ENCODE peak calls at places on chromosomes 13 and 19, in four cellular contexts. Q is SHP77; H is stimulated activated CD4-positive, alpha-beta T cell treated with anti-CD3 and anti-CD28 coated beads, Interleukin-15, amount 100 ng/mL, for 1 hour; E is CD8-positive, alpha-beta memory T cell. X is an unnamed sample.

GRCh38 chr19:51525731-51526130 is 5.7 kb downstream of the SIGLEC6 start:
- DNase-seq in H (no peak), Q (no peak), E (no peak), X (no peak)

GRCh38 chr13:106561551-106562170 is 6.3 kb downstream of the ARGLU1 start:
- DNase-seq in E (no peak), H (peak), Q (no peak), X (peak)

GRCh38 chr19:2042485-2043268 is 8.4 kb downstream of the MKNK2 start:
- DNase-seq in H (no peak), E (no peak), Q (no peak), X (peak)

GRCh38 chr13:43003729-43004128 is 11.7 kb upstream of the EPSTI1 start:
- DNase-seq in H (no peak), Q (no peak), E (no peak), X (no peak)

GRCh38 chr19:44846455-44847143 is 502 bp downstream of the NECTIN2 start:
- DNase-seq in H (no peak), E (no peak), Q (no peak), X (no peak)

GRCh38 chr19:31648347-31648746 is 299.1 kb upstream of the TSHZ3 start:
- DNase-seq in Q (no peak), H (no peak), E (no peak), X (no peak)

GRCh38 chr19:917323-918151 is at the start of gene KISS1R:
- DNase-seq in Q (peak), H (no peak), E (no peak), X (peak)

GRCh38 chr13:21657538-21657937 is 13.3 kb upstream of the FGF9 start:
- DNase-seq in Q (no peak), E (no peak), H (no peak), X (no peak)

GRCh38 chr13:48859168-48860105 is 116.3 kb upstream of the FNDC3A start:
- DNase-seq in E (no peak), Q (no peak), H (no peak), X (no peak)

GRCh38 chr13:97067342-97067895 is 73.1 kb upstream of the OXGR1 start:
- DNase-seq in E (no peak), Q (peak), H (no peak), X (no peak)

GRCh38 chr19:39430675-39431593 is 4.8 kb downstream of the RPS16 start:
- DNase-seq in E (peak), Q (peak), H (no peak), X (peak)

GRCh38 chr13:27172495-27172842 is 858 bp upstream of the USP12 start:
- DNase-seq in Q (no peak), H (no peak), E (no peak), X (peak)

GRCh38 chr13:99416411-99417121 is 84.7 kb upstream of the TM9SF2 start:
- DNase-seq in H (no peak), Q (no peak), E (no peak), X (peak)

GRCh38 chr13:89550842-89551422 is 1796.6 kb upstream of the MIR17HG start:
- DNase-seq in Q (no peak), E (no peak), H (no peak), X (no peak)

GRCh38 chr13:64248371-64249065 is 2832.9 kb upstream of the PCDH20 start:
- DNase-seq in E (no peak), Q (no peak), H (no peak), X (no peak)

GRCh38 chr19:17527326-17527725 is 15.9 kb downstream of the PGLS start:
- DNase-seq in Q (no peak), E (no peak), H (no peak), X (no peak)

GRCh38 chr19:47613165-47614146 is 4.5 kb downstream of the BICRA start:
- DNase-seq in Q (no peak), H (no peak), E (no peak), X (no peak)

GRCh38 chr19:35425682-35426081 is 22.4 kb upstream of the FFAR2 start:
- DNase-seq in Q (no peak), E (no peak), H (no peak), X (no peak)

GRCh38 chr13:36862002-36862706 is 43.1 kb downstream of the RFXAP start:
- DNase-seq in E (no peak), H (no peak), Q (no peak), X (no peak)

GRCh38 chr13:109243311-109243951 is 543.0 kb downstream of the IRS2 start:
- DNase-seq in Q (peak), H (no peak), E (no peak), X (no peak)

GRCh38 chr13:109166807-109167206 is 537.4 kb downstream of the MYO16 start:
- DNase-seq in Q (no peak), H (no peak), E (no peak), X (no peak)

GRCh38 chr13:37642201-37642600 is 43.6 kb upstream of the POSTN start:
- DNase-seq in E (no peak), Q (no peak), H (no peak), X (no peak)

GRCh38 chr13:114101831-114102520 is 30.4 kb downstream of the RASA3 start:
- DNase-seq in Q (no peak), E (no peak), H (no peak), X (no peak)

GRCh38 chr19:10430505-10431253 is 10.3 kb downstream of the PDE4A start:
- DNase-seq in E (no peak), Q (no peak), H (no peak), X (peak)

GRCh38 chr19:15299568-15300409 is 32.5 kb downstream of the BRD4 start:
- DNase-seq in H (no peak), E (no peak), Q (no peak), X (no peak)

GRCh38 chr19:13537454-13537853 is 31.2 kb upstream of the CACNA1A start:
- DNase-seq in H (no peak), Q (peak), E (no peak), X (no peak)

GRCh38 chr13:49540552-49540951 is 44.8 kb downstream of the PHF11 start:
- DNase-seq in E (no peak), Q (no peak), H (no peak), X (peak)

GRCh38 chr13:26112843-26113242 is 61.0 kb upstream of the SHISA2 start:
- DNase-seq in E (no peak), H (no peak), Q (no peak), X (no peak)

GRCh38 chr13:94312511-94313191 is 166.8 kb downstream of the DCT start:
- DNase-seq in Q (peak), E (no peak), H (no peak), X (no peak)

X was measured in B cell.